ENCODE peak calls at places on chromosomes 12 and 14, in six cellular contexts. C is GM23248, O is heart left ventricle, G is cardiac muscle cell, L is SK-N-SH, S is Peyer's patch. T is an unnamed sample.
A peak's percentile ranks its signal among the peaks of the same experiment; 100 is the strongest.

GRCh38 chr14:28975084-28975483 is 208.5 kb downstream of the FOXG1 start:
- DNase-seq in C (no peak), O (no peak), G (no peak), L (no peak), S (no peak), T (no peak)

GRCh38 chr12:119208626-119209061 is 29.9 kb downstream of the HSPB8 start:
- DNase-seq in C (peak; percentile 83), O (peak; percentile 83), G (peak; percentile 83), L (no peak), S (no peak), T (no peak)

GRCh38 chr14:49982522-49982951 is 89.7 kb downstream of the ARF6 start:
- DNase-seq in C (peak; percentile 94), O (no peak), G (peak; percentile 92), L (no peak), S (no peak), T (peak; percentile 95)

GRCh38 chr12:112998997-112999767 is 20.9 kb downstream of the OAS2 start:
- DNase-seq in C (no peak), O (no peak), G (no peak), L (no peak), S (peak; percentile 74), T (no peak)

GRCh38 chr12:116009805-116010204 is 267.7 kb downstream of the MED13L start:
- DNase-seq in C (peak; percentile 25), O (no peak), G (no peak), L (no peak), S (no peak), T (no peak)

GRCh38 chr12:1313906-1314305 is 280.5 kb downstream of the FBXL14 start:
- DNase-seq in C (peak; percentile 16), O (no peak), G (no peak), L (no peak), S (no peak), T (no peak)

GRCh38 chr12:98325003-98325402 is 190.4 kb upstream of the TMPO start:
- DNase-seq in C (no peak), O (no peak), G (no peak), L (no peak), S (no peak), T (no peak)

GRCh38 chr12:89556976-89557375 is 31.1 kb upstream of the POC1B start:
- DNase-seq in C (no peak), O (no peak), G (peak; percentile 25), L (no peak), S (no peak), T (no peak)

GRCh38 chr12:104748790-104749189 is 209.3 kb downstream of the SLC41A2 start:
- DNase-seq in C (peak; percentile 14), O (peak; percentile 67), G (peak; percentile 44), L (no peak), S (no peak), T (peak; percentile 51)

GRCh38 chr12:54608786-54609185 is 20.3 kb upstream of the PPP1R1A start:
- DNase-seq in C (no peak), O (no peak), G (no peak), L (no peak), S (no peak), T (no peak)

GRCh38 chr14:34781242-34781641 is 66.8 kb upstream of the CFL2 start:
- DNase-seq in C (peak; percentile 93), O (no peak), G (peak; percentile 78), L (no peak), S (no peak), T (peak; percentile 51)

GRCh38 chr12:44488180-44488579 is 387.9 kb downstream of the NELL2 start:
- DNase-seq in C (no peak), O (no peak), G (no peak), L (no peak), S (no peak), T (no peak)

GRCh38 chr12:53743277-53744129 is 8.3 kb downstream of the CISTR start:
- DNase-seq in C (peak; percentile 65), O (peak; percentile 40), G (peak; percentile 64), L (peak; percentile 89), S (no peak), T (peak; percentile 87)

GRCh38 chr14:23729720-23730387 is 93.7 kb downstream of the DHRS2 start:
- DNase-seq in C (peak; percentile 19), O (no peak), G (no peak), L (peak; percentile 22), S (no peak), T (no peak)

GRCh38 chr14:53152627-53152908 is 555 bp downstream of the DDHD1 start:
- DNase-seq in C (peak; percentile 62), O (no peak), G (no peak), L (no peak), S (no peak), T (no peak)

GRCh38 chr14:92703516-92703915 is 44.9 kb downstream of the LGMN start:
- DNase-seq in C (no peak), O (no peak), G (no peak), L (no peak), S (no peak), T (no peak)

GRCh38 chr14:91173867-91174266 is 60.0 kb downstream of the DGLUCY start:
- DNase-seq in C (no peak), O (no peak), G (no peak), L (no peak), S (no peak), T (no peak)

GRCh38 chr12:91065377-91065776 is 7.6 kb upstream of the KERA start:
- DNase-seq in C (no peak), O (no peak), G (no peak), L (no peak), S (no peak), T (peak; percentile 25)

GRCh38 chr14:68534301-68534700 is 258.6 kb downstream of the ZFP36L1 start:
- DNase-seq in C (no peak), O (no peak), G (peak; percentile 65), L (no peak), S (no peak), T (no peak)

GRCh38 chr14:68526420-68527105 is 266.3 kb downstream of the ZFP36L1 start:
- DNase-seq in C (peak; percentile 67), O (no peak), G (no peak), L (no peak), S (no peak), T (no peak)

GRCh38 chr14:68527329-68527851 is 265.5 kb downstream of the ZFP36L1 start:
- DNase-seq in C (peak; percentile 47), O (no peak), G (no peak), L (no peak), S (no peak), T (no peak)

GRCh38 chr14:68528031-68528687 is 264.7 kb downstream of the ZFP36L1 start:
- DNase-seq in C (no peak), O (no peak), G (no peak), L (no peak), S (no peak), T (no peak)

DNA sequence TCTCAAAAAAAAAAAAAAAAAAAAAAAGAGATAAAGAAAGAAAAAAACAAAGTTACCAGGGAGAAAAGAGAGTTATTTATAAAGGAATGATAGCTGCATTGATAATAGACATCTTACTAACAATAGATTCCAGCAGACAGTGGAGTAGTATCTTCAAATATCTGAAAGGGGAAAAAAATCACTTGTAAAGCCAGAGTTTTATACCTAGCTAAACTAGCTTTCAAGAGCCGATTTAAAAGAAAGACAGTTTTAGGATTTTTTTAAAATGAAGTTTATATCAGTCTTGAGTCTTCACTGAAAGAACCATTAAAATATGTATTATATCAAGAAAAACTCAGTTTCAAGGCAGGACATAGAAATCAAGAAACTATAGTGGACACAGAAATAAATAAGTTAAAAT is 262.4 kb downstream of the ZFP36L1 start:
- DNase-seq in C (no peak), O (no peak), G (no peak), L (no peak), S (no peak), T (no peak)
- H3K9me3 ChIP-seq in C (no peaks in the 10 kb centered on the region), O (peaks cover 16% of the 10 kb centered on the region), G (no peaks in the 10 kb centered on the region), L (peaks cover 26% of the 10 kb centered on the region), S (peaks cover 4% of the 10 kb centered on the region), T (peaks cover 20% of the 10 kb centered on the region)

GRCh38 chr12:76124456-76124855 is 40.0 kb upstream of the NAP1L1 start:
- DNase-seq in C (peak; percentile 25), O (no peak), G (no peak), L (no peak), S (no peak), T (no peak)

GRCh38 chr12:76117751-76118150 is 33.3 kb upstream of the NAP1L1 start:
- DNase-seq in C (no peak), O (no peak), G (no peak), L (no peak), S (no peak), T (no peak)

GRCh38 chr12:76119887-76120286 is 35.4 kb upstream of the NAP1L1 start:
- DNase-seq in C (no peak), O (no peak), G (no peak), L (no peak), S (no peak), T (no peak)

GRCh38 chr12:76127588-76127987 is 43.1 kb upstream of the NAP1L1 start:
- DNase-seq in C (no peak), O (no peak), G (no peak), L (no peak), S (no peak), T (no peak)

DNA sequence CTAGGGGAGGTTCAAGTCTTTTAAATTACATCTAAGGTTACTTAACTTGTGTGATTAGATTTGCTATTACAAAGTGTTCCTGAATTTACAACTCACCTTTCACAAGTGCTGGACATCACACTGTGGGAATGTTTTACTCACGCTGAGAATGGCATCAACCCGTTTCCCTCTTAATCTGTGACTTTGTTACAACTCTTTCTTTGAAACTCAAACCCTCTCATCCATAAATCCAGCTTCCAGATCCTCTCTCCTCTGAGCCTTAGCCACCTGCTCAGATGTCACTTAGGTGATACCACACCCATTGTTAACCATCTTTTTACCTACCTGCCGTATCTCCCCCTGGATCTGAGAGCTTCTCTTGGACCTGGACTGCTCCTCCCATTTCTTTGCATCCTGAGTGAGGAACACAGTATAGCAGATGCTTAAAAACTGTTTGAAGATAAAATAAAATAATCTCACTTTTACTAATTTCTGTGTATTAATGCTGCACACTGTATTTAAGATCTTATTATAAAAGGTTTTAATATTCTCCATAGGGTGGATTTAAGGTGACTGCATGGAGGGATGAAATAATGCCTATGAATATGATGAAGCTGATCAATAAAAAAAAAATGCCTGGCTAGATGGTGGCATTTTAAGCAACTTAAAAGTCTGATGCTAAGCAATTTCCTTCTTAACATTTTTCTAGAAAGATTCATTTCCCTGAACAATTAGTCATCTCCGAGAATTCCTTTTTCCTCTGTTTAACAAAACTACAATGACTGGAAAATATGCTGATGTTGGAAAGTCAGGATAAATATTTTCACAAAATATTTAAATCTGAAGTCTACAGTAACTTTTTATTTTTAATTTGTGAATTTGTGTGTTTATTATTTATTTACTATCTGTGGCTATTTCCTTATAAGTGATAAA is 39.1 kb upstream of the NAP1L1 start:
- DNase-seq in C (peak; percentile 77), O (no peak), G (peak; percentile 42), L (no peak), S (no peak), T (peak; percentile 62)
- H3K9me3 ChIP-seq in C (no peaks in the 10 kb centered on the region), O (no peaks in the 10 kb centered on the region), G (no peaks in the 10 kb centered on the region), L (no peaks in the 10 kb centered on the region), S (no peaks in the 10 kb centered on the region), T (no peaks in the 10 kb centered on the region)

DNA sequence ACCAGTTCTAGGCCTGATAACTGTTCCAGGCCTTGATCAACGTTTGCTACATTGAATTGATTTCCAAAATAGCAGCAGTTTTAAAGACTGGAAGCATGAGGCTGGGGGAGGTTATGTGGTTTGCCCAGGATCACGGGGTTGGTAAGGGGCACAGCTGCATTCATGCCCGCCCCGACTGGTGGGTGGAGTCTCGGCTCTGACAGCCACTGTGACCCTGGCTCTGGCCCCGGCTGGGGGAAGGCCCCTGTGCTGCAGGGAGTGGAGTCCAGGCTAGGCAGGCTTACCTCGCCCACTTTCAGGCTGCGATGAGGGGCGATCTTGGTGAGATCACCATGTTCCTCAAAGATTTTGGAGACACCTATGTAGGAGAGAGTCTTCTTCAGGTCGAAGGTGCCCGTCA is 13.3 kb upstream of the SERPINA9 start:
- DNase-seq in C (no peak), O (no peak), G (no peak), L (no peak), S (no peak), T (no peak)
- H3K9me3 ChIP-seq in C (no peaks in the 10 kb centered on the region), O (no peaks in the 10 kb centered on the region), G (no peaks in the 10 kb centered on the region), L (no peaks in the 10 kb centered on the region), S (no peaks in the 10 kb centered on the region), T (no peaks in the 10 kb centered on the region)

GRCh38 chr14:104517426-104517825 is 62.1 kb upstream of the C14orf180 start:
- DNase-seq in C (no peak), O (no peak), G (no peak), L (no peak), S (no peak), T (no peak)
- H3K9me3 ChIP-seq in C (no peaks in the 10 kb centered on the region), O (no peaks in the 10 kb centered on the region), G (no peaks in the 10 kb centered on the region), L (no peaks in the 10 kb centered on the region), S (no peaks in the 10 kb centered on the region), T (peaks cover 6% of the 10 kb centered on the region)

T was measured in adipocyte.